ENCODE peak calls at places on chromosome 15, in five cellular contexts. One of them, this sample, is unnamed.

GRCh38 chr15:91926871-91927270 is 73.4 kb downstream of the SLCO3A1 start:
- DNase-seq in neural progenitor cell: no peak
- DNase-seq in brain microvascular endothelial cell: no peak
- DNase-seq in MCF 10A: no peak
- DNase-seq in cardiac muscle cell: peak; percentile 85
- DNase-seq in this sample: no peak

GRCh38 chr15:31300981-31301686 is 25.5 kb upstream of the KLF13 start:
- DNase-seq in neural progenitor cell: no peak
- DNase-seq in brain microvascular endothelial cell: no peak
- DNase-seq in MCF 10A: no peak
- DNase-seq in cardiac muscle cell: no peak
- DNase-seq in this sample: peak; percentile 88

GRCh38 chr15:67068724-67069400 is 3.5 kb downstream of the SMAD3 start:
- DNase-seq in neural progenitor cell: no peak
- DNase-seq in brain microvascular endothelial cell: no peak
- DNase-seq in MCF 10A: no peak
- DNase-seq in cardiac muscle cell: peak; percentile 58
- DNase-seq in this sample: no peak

GRCh38 chr15:51117270-51117669 is 22.6 kb upstream of the TNFAIP8L3 start:
- DNase-seq in neural progenitor cell: no peak
- DNase-seq in brain microvascular endothelial cell: peak; percentile 40
- DNase-seq in MCF 10A: peak; percentile 28
- DNase-seq in cardiac muscle cell: no peak
- DNase-seq in this sample: no peak

GRCh38 chr15:29470794-29471193 is 201.2 kb upstream of the NSMCE3 start:
- DNase-seq in neural progenitor cell: no peak
- DNase-seq in brain microvascular endothelial cell: no peak
- DNase-seq in MCF 10A: peak; percentile 48
- DNase-seq in cardiac muscle cell: no peak
- DNase-seq in this sample: no peak

GRCh38 chr15:66615175-66615495 is 49.3 kb upstream of the LCTL start:
- DNase-seq in neural progenitor cell: no peak
- DNase-seq in brain microvascular endothelial cell: no peak
- DNase-seq in MCF 10A: no peak
- DNase-seq in cardiac muscle cell: no peak
- DNase-seq in this sample: no peak

GRCh38 chr15:48221885-48222284 is 15.8 kb downstream of the SLC12A1 start:
- DNase-seq in neural progenitor cell: no peak
- DNase-seq in brain microvascular endothelial cell: no peak
- DNase-seq in MCF 10A: no peak
- DNase-seq in cardiac muscle cell: no peak
- DNase-seq in this sample: no peak

GRCh38 chr15:47803767-47804166 is 86.5 kb downstream of the SEMA6D start:
- DNase-seq in neural progenitor cell: no peak
- DNase-seq in brain microvascular endothelial cell: no peak
- DNase-seq in MCF 10A: peak; percentile 67
- DNase-seq in cardiac muscle cell: no peak
- DNase-seq in this sample: no peak

GRCh38 chr15:64356443-64357040 is 569 bp upstream of the CSNK1G1 start:
- DNase-seq in neural progenitor cell: peak; percentile 8
- DNase-seq in brain microvascular endothelial cell: peak; percentile 85
- DNase-seq in MCF 10A: no peak
- DNase-seq in cardiac muscle cell: peak; percentile 96
- DNase-seq in this sample: no peak

GRCh38 chr15:38398134-38398533 is 55.8 kb upstream of the FAM98B start:
- DNase-seq in neural progenitor cell: no peak
- DNase-seq in brain microvascular endothelial cell: peak; percentile 98
- DNase-seq in MCF 10A: peak; percentile 81
- DNase-seq in cardiac muscle cell: peak; percentile 96
- DNase-seq in this sample: no peak

GRCh38 chr15:52113246-52113645 is 671 bp upstream of the BCL2L10 start:
- DNase-seq in neural progenitor cell: no peak
- DNase-seq in brain microvascular endothelial cell: no peak
- DNase-seq in MCF 10A: peak; percentile 21
- DNase-seq in cardiac muscle cell: no peak
- DNase-seq in this sample: no peak

GRCh38 chr15:68428431-68428940 is 3.5 kb downstream of the ITGA11 start:
- DNase-seq in neural progenitor cell: no peak
- DNase-seq in brain microvascular endothelial cell: no peak
- DNase-seq in MCF 10A: no peak
- DNase-seq in cardiac muscle cell: no peak
- DNase-seq in this sample: no peak

GRCh38 chr15:44199393-44199792 is 4.3 kb upstream of the FRMD5 start:
- DNase-seq in neural progenitor cell: no peak
- DNase-seq in brain microvascular endothelial cell: no peak
- DNase-seq in MCF 10A: no peak
- DNase-seq in cardiac muscle cell: no peak
- DNase-seq in this sample: no peak

GRCh38 chr15:44194397-44195150 is 497 bp downstream of the FRMD5 start:
- DNase-seq in neural progenitor cell: no peak
- DNase-seq in brain microvascular endothelial cell: peak; percentile 90
- DNase-seq in MCF 10A: peak; percentile 40
- DNase-seq in cardiac muscle cell: peak; percentile 83
- DNase-seq in this sample: peak; percentile 20

GRCh38 chr15:44193651-44194396 is 1.2 kb downstream of the FRMD5 start:
- DNase-seq in neural progenitor cell: peak; percentile 62
- DNase-seq in brain microvascular endothelial cell: peak; percentile 8
- DNase-seq in MCF 10A: no peak
- DNase-seq in cardiac muscle cell: peak; percentile 40
- DNase-seq in this sample: no peak

GRCh38 chr15:44195151-44195740 is at the start of gene FRMD5:
- DNase-seq in neural progenitor cell: peak; percentile 98
- DNase-seq in brain microvascular endothelial cell: peak; percentile 95
- DNase-seq in MCF 10A: peak; percentile 95
- DNase-seq in cardiac muscle cell: peak; percentile 96
- DNase-seq in this sample: peak; percentile 74
- TF ChIP-seq CTCF in neural progenitor cell: peak; percentile 43
- TF ChIP-seq CTCF in brain microvascular endothelial cell: peak; percentile 67
- TF ChIP-seq CTCF in MCF 10A: peak; percentile 37
- TF ChIP-seq CTCF in cardiac muscle cell: peak; percentile 57
- TF ChIP-seq CTCF in this sample: no peak

GRCh38 chr15:96699871-96700401 is 369.4 kb downstream of the NR2F2 start:
- DNase-seq in neural progenitor cell: peak; percentile 69
- DNase-seq in brain microvascular endothelial cell: no peak
- DNase-seq in MCF 10A: no peak
- DNase-seq in cardiac muscle cell: no peak
- DNase-seq in this sample: no peak

GRCh38 chr15:96703087-96703486 is 372.6 kb downstream of the NR2F2 start:
- DNase-seq in neural progenitor cell: peak; percentile 49
- DNase-seq in brain microvascular endothelial cell: no peak
- DNase-seq in MCF 10A: no peak
- DNase-seq in cardiac muscle cell: no peak
- DNase-seq in this sample: no peak

GRCh38 chr15:96701876-96702275 is 371.4 kb downstream of the NR2F2 start:
- DNase-seq in neural progenitor cell: no peak
- DNase-seq in brain microvascular endothelial cell: no peak
- DNase-seq in MCF 10A: no peak
- DNase-seq in cardiac muscle cell: no peak
- DNase-seq in this sample: no peak

GRCh38 chr15:96703794-96704550 is 373.5 kb downstream of the NR2F2 start:
- DNase-seq in neural progenitor cell: no peak
- DNase-seq in brain microvascular endothelial cell: no peak
- DNase-seq in MCF 10A: no peak
- DNase-seq in cardiac muscle cell: no peak
- DNase-seq in this sample: no peak

DNA sequence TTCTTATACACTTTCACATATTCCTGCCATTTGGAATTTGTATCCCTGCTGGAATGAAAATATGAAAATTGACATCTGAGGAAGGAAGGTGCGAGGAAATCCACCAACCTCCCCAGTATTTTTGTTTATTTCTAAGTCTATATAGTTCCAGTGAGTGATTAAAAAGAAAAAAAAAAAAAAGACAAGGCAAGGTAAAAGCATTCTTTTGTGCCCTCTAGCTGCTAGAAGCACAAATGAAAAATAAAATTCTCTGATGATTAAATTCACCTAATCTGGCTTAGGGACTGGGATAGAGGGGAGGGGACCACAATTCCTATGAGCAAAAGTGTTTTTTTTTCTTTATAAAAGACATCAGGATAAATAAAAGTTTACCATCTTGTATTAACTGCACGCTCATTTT is 370.9 kb downstream of the NR2F2 start:
- DNase-seq in neural progenitor cell: no peak
- DNase-seq in brain microvascular endothelial cell: no peak
- DNase-seq in MCF 10A: no peak
- DNase-seq in cardiac muscle cell: no peak
- DNase-seq in this sample: no peak
- TF ChIP-seq CTCF in neural progenitor cell: no peak
- TF ChIP-seq CTCF in brain microvascular endothelial cell: no peak
- TF ChIP-seq CTCF in MCF 10A: peak; percentile 20
- TF ChIP-seq CTCF in cardiac muscle cell: no peak
- TF ChIP-seq CTCF in this sample: peak; percentile 11

DNA sequence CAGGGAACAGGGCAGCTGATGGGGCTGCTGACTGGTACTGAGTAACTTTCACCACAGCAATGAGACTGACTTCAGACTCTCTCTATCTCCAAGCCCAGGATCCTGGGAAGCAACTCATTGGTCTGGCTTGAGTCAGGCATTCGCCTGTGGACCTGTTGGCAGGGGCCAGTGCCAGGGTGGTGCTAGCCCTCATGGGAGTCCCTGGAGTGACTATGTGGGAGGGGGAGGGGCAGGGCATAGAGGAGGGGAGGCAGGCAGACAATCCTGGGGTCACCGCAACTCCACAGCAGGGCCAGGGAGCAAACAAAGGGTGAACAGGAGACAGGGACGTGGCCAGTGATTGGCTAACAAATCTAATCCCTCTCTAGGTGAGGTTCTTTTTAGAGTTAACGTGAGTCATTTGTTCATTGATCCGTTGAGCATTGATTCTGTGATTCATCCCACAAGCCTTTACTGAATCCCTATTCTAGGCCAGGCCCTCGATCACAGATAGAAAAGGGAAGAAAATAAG is 71.8 kb downstream of the CEMIP start:
- DNase-seq in neural progenitor cell: no peak
- DNase-seq in brain microvascular endothelial cell: no peak
- DNase-seq in MCF 10A: no peak
- DNase-seq in cardiac muscle cell: no peak
- DNase-seq in this sample: no peak
- TF ChIP-seq CTCF in neural progenitor cell: no peak
- TF ChIP-seq CTCF in brain microvascular endothelial cell: no peak
- TF ChIP-seq CTCF in MCF 10A: no peak
- TF ChIP-seq CTCF in cardiac muscle cell: no peak
- TF ChIP-seq CTCF in this sample: no peak

DNA sequence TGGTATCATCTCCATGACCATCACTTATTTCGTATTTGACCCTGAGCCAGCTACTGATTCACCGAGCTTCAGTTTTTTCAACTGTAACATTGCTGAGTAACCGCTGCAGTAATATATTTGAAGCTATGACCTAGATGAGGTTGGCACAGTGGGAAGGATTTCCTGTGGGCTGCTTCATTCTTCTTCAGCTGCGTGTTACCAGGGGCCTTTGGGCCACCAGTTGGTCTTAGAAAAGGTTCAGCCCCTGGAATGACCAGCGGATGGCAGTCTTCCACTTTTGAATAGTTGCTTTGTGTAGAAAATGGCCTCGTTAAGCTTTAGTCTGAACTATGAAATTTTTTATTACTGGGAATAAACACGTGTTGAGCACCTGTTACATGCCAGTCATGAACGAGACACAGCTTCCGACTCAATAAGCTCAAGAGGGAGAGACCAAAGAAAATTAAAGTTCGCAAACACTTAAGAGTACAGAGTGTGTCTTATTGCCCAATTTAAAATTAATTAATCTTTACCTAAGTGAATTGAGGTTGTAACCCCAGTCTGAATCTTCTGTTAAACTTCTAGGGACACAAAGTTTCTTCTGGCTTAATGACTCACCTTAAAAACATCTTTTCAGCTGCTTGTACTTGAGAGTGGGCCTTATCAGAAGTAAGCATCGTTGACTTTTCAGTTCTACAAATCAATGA is 57.6 kb upstream of the NR2E3 start:
- DNase-seq in neural progenitor cell: peak; percentile 68
- DNase-seq in brain microvascular endothelial cell: peak; percentile 98
- DNase-seq in MCF 10A: peak; percentile 91
- DNase-seq in cardiac muscle cell: peak; percentile 92
- DNase-seq in this sample: no peak
- TF ChIP-seq CTCF in neural progenitor cell: peak; percentile 69
- TF ChIP-seq CTCF in brain microvascular endothelial cell: peak; percentile 86
- TF ChIP-seq CTCF in MCF 10A: peak; percentile 28
- TF ChIP-seq CTCF in cardiac muscle cell: peak; percentile 68
- TF ChIP-seq CTCF in this sample: peak; percentile 25

This sample was measured in D721Med.